ENCODE peak calls at places on chromosomes 4 and X, in seven cellular contexts. One of them, this sample, is unnamed.

GRCh38 chrX:143873343-143873742 is 10.5 kb upstream of the UBE2NL start:
- DNase-seq in GM12878: no peak
- DNase-seq in A549: no peak
- DNase-seq in H1: no peak
- DNase-seq in SK-N-SH: peak; percentile 0
- DNase-seq in HepG2: no peak
- DNase-seq in K562: no peak
- DNase-seq in this sample: no peak

GRCh38 chr4:97589481-97590196 is 553.6 kb downstream of the STPG2 start:
- DNase-seq in GM12878: no peak
- DNase-seq in A549: no peak
- DNase-seq in H1: no peak
- DNase-seq in SK-N-SH: no peak
- DNase-seq in HepG2: no peak
- DNase-seq in K562: no peak
- DNase-seq in this sample: no peak

GRCh38 chrX:103734125-103734760 is 23.5 kb downstream of the TMEM31 start:
- DNase-seq in GM12878: no peak
- DNase-seq in A549: no peak
- DNase-seq in H1: no peak
- DNase-seq in SK-N-SH: no peak
- DNase-seq in HepG2: no peak
- DNase-seq in K562: no peak
- DNase-seq in this sample: peak; percentile 24

GRCh38 chr4:100489316-100489715 is 28.5 kb downstream of the EMCN start:
- DNase-seq in GM12878: no peak
- DNase-seq in A549: no peak
- DNase-seq in H1: no peak
- DNase-seq in SK-N-SH: no peak
- DNase-seq in HepG2: no peak
- DNase-seq in K562: no peak
- DNase-seq in this sample: peak; percentile 19

GRCh38 chr4:177419416-177419815 is 22.8 kb downstream of the AGA start:
- DNase-seq in GM12878: no peak
- DNase-seq in A549: no peak
- DNase-seq in H1: no peak
- DNase-seq in SK-N-SH: no peak
- DNase-seq in HepG2: no peak
- DNase-seq in K562: no peak
- DNase-seq in this sample: no peak

GRCh38 chrX:45799576-45799975 is 598.9 kb upstream of the DIPK2B start:
- DNase-seq in GM12878: no peak
- DNase-seq in A549: no peak
- DNase-seq in H1: no peak
- DNase-seq in SK-N-SH: no peak
- DNase-seq in HepG2: no peak
- DNase-seq in K562: no peak
- DNase-seq in this sample: no peak

GRCh38 chrX:136953867-136954787 is 73.6 kb upstream of the RBMX start:
- DNase-seq in GM12878: peak; percentile 30
- DNase-seq in A549: peak; percentile 15
- DNase-seq in H1: peak; percentile 21
- DNase-seq in SK-N-SH: peak; percentile 66
- DNase-seq in HepG2: peak; percentile 65
- DNase-seq in K562: peak; percentile 83
- DNase-seq in this sample: peak; percentile 67

GRCh38 chr4:176156656-176157055 is 38.7 kb downstream of the SPATA4 start:
- DNase-seq in GM12878: no peak
- DNase-seq in A549: no peak
- DNase-seq in H1: no peak
- DNase-seq in SK-N-SH: no peak
- DNase-seq in HepG2: no peak
- DNase-seq in K562: no peak
- DNase-seq in this sample: no peak

GRCh38 chrX:68999351-68999750 is 165.9 kb downstream of the PJA1 start:
- DNase-seq in GM12878: no peak
- DNase-seq in A549: no peak
- DNase-seq in H1: no peak
- DNase-seq in SK-N-SH: no peak
- DNase-seq in HepG2: no peak
- DNase-seq in K562: no peak
- DNase-seq in this sample: peak; percentile 24

GRCh38 chr4:8910822-8911310 is 39.2 kb upstream of the HMX1 start:
- DNase-seq in GM12878: no peak
- DNase-seq in A549: no peak
- DNase-seq in H1: no peak
- DNase-seq in SK-N-SH: no peak
- DNase-seq in HepG2: no peak
- DNase-seq in K562: no peak
- DNase-seq in this sample: no peak

GRCh38 chr4:97987019-97987648 is 156.1 kb downstream of the STPG2 start:
- DNase-seq in GM12878: no peak
- DNase-seq in A549: peak; percentile 1
- DNase-seq in H1: no peak
- DNase-seq in SK-N-SH: peak; percentile 41
- DNase-seq in HepG2: peak; percentile 4
- DNase-seq in K562: peak; percentile 1
- DNase-seq in this sample: no peak

GRCh38 chrX:74437530-74437929 is 16.2 kb downstream of the SLC16A2 start:
- DNase-seq in GM12878: no peak
- DNase-seq in A549: no peak
- DNase-seq in H1: no peak
- DNase-seq in SK-N-SH: no peak
- DNase-seq in HepG2: no peak
- DNase-seq in K562: no peak
- DNase-seq in this sample: no peak

GRCh38 chr4:53586121-53586816 is 5.0 kb downstream of the LNX1 start:
- DNase-seq in GM12878: no peak
- DNase-seq in A549: no peak
- DNase-seq in H1: no peak
- DNase-seq in SK-N-SH: no peak
- DNase-seq in HepG2: no peak
- DNase-seq in K562: no peak
- DNase-seq in this sample: peak; percentile 99

GRCh38 chr4:6591305-6591704 is 16.3 kb downstream of the MAN2B2 start:
- DNase-seq in GM12878: no peak
- DNase-seq in A549: no peak
- DNase-seq in H1: no peak
- DNase-seq in SK-N-SH: no peak
- DNase-seq in HepG2: no peak
- DNase-seq in K562: peak; percentile 71
- DNase-seq in this sample: no peak

GRCh38 chr4:173134426-173134825 is 34.2 kb upstream of the GALNT7 start:
- DNase-seq in GM12878: no peak
- DNase-seq in A549: no peak
- DNase-seq in H1: no peak
- DNase-seq in SK-N-SH: no peak
- DNase-seq in HepG2: no peak
- DNase-seq in K562: no peak
- DNase-seq in this sample: no peak

GRCh38 chrX:16123222-16123786 is at the start of gene GRPR:
- DNase-seq in GM12878: no peak
- DNase-seq in A549: peak; percentile 39
- DNase-seq in H1: peak; percentile 70
- DNase-seq in SK-N-SH: peak; percentile 63
- DNase-seq in HepG2: peak; percentile 35
- DNase-seq in K562: peak; percentile 74
- DNase-seq in this sample: peak; percentile 92

GRCh38 chr4:168540086-168540864 is 43.4 kb downstream of the PALLD start:
- DNase-seq in GM12878: no peak
- DNase-seq in A549: no peak
- DNase-seq in H1: no peak
- DNase-seq in SK-N-SH: no peak
- DNase-seq in HepG2: no peak
- DNase-seq in K562: no peak
- DNase-seq in this sample: peak; percentile 86

GRCh38 chr4:79107014-79107413 is 167.8 kb upstream of the PAQR3 start:
- DNase-seq in GM12878: no peak
- DNase-seq in A549: no peak
- DNase-seq in H1: no peak
- DNase-seq in SK-N-SH: no peak
- DNase-seq in HepG2: no peak
- DNase-seq in K562: no peak
- DNase-seq in this sample: no peak

GRCh38 chr4:41541697-41542096 is 3.7 kb downstream of the LIMCH1 start:
- DNase-seq in GM12878: no peak
- DNase-seq in A549: no peak
- DNase-seq in H1: no peak
- DNase-seq in SK-N-SH: no peak
- DNase-seq in HepG2: no peak
- DNase-seq in K562: no peak
- DNase-seq in this sample: no peak
- TF ChIP-seq RFX5 in GM12878: no peak
- TF ChIP-seq RFX5 in A549: no peak
- TF ChIP-seq RFX5 in H1: no peak
- TF ChIP-seq RFX5 in SK-N-SH: no peak
- TF ChIP-seq RFX5 in HepG2: no peak
- TF ChIP-seq RFX5 in K562: no peak
- TF ChIP-seq RFX5 in this sample: no peak

DNA sequence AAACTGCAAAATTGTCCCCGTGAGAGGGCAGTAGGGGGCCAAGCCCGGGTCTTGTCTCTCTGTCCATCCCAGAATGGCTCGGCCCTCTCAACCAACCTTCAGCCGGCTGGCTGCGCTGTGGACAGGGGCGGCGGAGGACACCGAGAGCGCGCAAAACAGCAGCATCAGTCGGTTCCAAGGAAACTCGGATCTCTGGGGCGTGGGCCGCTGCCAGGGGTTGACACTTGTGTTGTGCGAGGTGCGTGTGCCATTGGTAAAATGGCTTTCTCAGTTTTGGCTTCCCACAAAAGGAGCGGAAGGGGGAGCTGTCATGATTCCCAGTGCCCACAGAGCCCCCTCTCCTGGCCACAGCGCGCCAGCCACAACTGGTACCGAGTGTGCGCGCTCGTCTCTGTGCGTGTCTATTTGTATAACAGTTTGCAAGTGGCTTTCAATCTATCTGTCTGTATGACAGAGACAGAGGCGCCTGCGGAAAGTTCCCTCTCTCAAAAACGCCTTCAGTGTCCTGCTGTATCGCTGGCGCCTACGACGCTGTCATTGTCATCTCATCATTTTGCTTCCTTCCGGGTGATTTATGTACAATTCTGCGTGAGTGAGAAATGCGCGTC is 1.9 kb downstream of the DKK2 start:
- DNase-seq in GM12878: no peak
- DNase-seq in A549: no peak
- DNase-seq in H1: no peak
- DNase-seq in SK-N-SH: peak; percentile 77
- DNase-seq in HepG2: peak; percentile 16
- DNase-seq in K562: peak; percentile 5
- DNase-seq in this sample: no peak
- TF ChIP-seq RFX5 in GM12878: no peak
- TF ChIP-seq RFX5 in A549: no peak
- TF ChIP-seq RFX5 in H1: no peak
- TF ChIP-seq RFX5 in SK-N-SH: no peak
- TF ChIP-seq RFX5 in HepG2: no peak
- TF ChIP-seq RFX5 in K562: no peak
- TF ChIP-seq RFX5 in this sample: no peak

GRCh38 chrX:72002886-72003285 is 92.2 kb downstream of the NHSL2 start:
- DNase-seq in GM12878: no peak
- DNase-seq in A549: no peak
- DNase-seq in H1: no peak
- DNase-seq in SK-N-SH: no peak
- DNase-seq in HepG2: no peak
- DNase-seq in K562: no peak
- DNase-seq in this sample: no peak

GRCh38 chrX:72003811-72004750 is 93.4 kb downstream of the NHSL2 start:
- DNase-seq in GM12878: no peak
- DNase-seq in A549: no peak
- DNase-seq in H1: peak; percentile 49
- DNase-seq in SK-N-SH: peak; percentile 48
- DNase-seq in HepG2: no peak
- DNase-seq in K562: no peak
- DNase-seq in this sample: no peak

GRCh38 chrX:72009731-72010130 is 99.1 kb downstream of the NHSL2 start:
- DNase-seq in GM12878: no peak
- DNase-seq in A549: no peak
- DNase-seq in H1: no peak
- DNase-seq in SK-N-SH: no peak
- DNase-seq in HepG2: no peak
- DNase-seq in K562: no peak
- DNase-seq in this sample: no peak

GRCh38 chrX:72005046-72005445 is 94.4 kb downstream of the NHSL2 start:
- DNase-seq in GM12878: no peak
- DNase-seq in A549: no peak
- DNase-seq in H1: no peak
- DNase-seq in SK-N-SH: no peak
- DNase-seq in HepG2: no peak
- DNase-seq in K562: no peak
- DNase-seq in this sample: no peak

DNA sequence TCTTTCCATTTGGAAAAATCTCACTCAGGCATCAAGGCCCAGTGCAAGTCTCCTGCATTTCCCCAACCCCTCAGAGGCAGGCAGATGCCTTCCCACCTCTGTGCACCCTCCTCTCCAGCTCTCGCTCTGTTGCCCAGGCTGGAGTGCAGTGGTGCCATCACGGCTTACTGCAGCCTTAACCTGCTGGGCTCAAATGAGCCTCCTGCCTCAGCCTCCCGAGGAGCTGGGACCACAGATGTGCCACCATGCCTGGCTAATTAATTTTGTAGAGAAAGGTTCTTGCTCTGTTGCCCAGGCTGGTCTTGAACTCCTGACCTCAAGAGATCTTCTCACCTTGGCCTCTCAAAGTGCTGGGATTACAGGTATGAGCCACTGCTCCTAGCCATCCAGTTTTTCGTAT is 95.8 kb downstream of the NHSL2 start:
- DNase-seq in GM12878: no peak
- DNase-seq in A549: no peak
- DNase-seq in H1: no peak
- DNase-seq in SK-N-SH: no peak
- DNase-seq in HepG2: no peak
- DNase-seq in K562: no peak
- DNase-seq in this sample: no peak
- TF ChIP-seq RFX5 in GM12878: no peak
- TF ChIP-seq RFX5 in A549: no peak
- TF ChIP-seq RFX5 in H1: no peak
- TF ChIP-seq RFX5 in SK-N-SH: no peak
- TF ChIP-seq RFX5 in HepG2: no peak
- TF ChIP-seq RFX5 in K562: no peak
- TF ChIP-seq RFX5 in this sample: no peak

GRCh38 chrX:39337461-39337860 is 536.2 kb downstream of the MID1IP1 start:
- DNase-seq in GM12878: no peak
- DNase-seq in A549: no peak
- DNase-seq in H1: no peak
- DNase-seq in SK-N-SH: no peak
- DNase-seq in HepG2: no peak
- DNase-seq in K562: no peak
- DNase-seq in this sample: no peak

GRCh38 chrX:39331062-39331704 is 529.9 kb downstream of the MID1IP1 start:
- DNase-seq in GM12878: peak; percentile 62
- DNase-seq in A549: no peak
- DNase-seq in H1: no peak
- DNase-seq in SK-N-SH: no peak
- DNase-seq in HepG2: no peak
- DNase-seq in K562: no peak
- DNase-seq in this sample: no peak

GRCh38 chrX:39336709-39337294 is 535.5 kb downstream of the MID1IP1 start:
- DNase-seq in GM12878: peak; percentile 32
- DNase-seq in A549: no peak
- DNase-seq in H1: no peak
- DNase-seq in SK-N-SH: no peak
- DNase-seq in HepG2: no peak
- DNase-seq in K562: no peak
- DNase-seq in this sample: no peak

GRCh38 chrX:39338583-39338982 is 537.3 kb downstream of the MID1IP1 start:
- DNase-seq in GM12878: no peak
- DNase-seq in A549: no peak
- DNase-seq in H1: no peak
- DNase-seq in SK-N-SH: no peak
- DNase-seq in HepG2: no peak
- DNase-seq in K562: no peak
- DNase-seq in this sample: no peak

GRCh38 chrX:39335447-39336235 is 534.4 kb downstream of the MID1IP1 start:
- DNase-seq in GM12878: no peak
- DNase-seq in A549: no peak
- DNase-seq in H1: no peak
- DNase-seq in SK-N-SH: no peak
- DNase-seq in HepG2: no peak
- DNase-seq in K562: no peak
- DNase-seq in this sample: no peak
- TF ChIP-seq RFX5 in GM12878: no peak
- TF ChIP-seq RFX5 in A549: no peak
- TF ChIP-seq RFX5 in H1: no peak
- TF ChIP-seq RFX5 in SK-N-SH: no peak
- TF ChIP-seq RFX5 in HepG2: no peak
- TF ChIP-seq RFX5 in K562: no peak
- TF ChIP-seq RFX5 in this sample: no peak